ENCODE peak calls at places on chromosomes 11 and 22, in four cellular contexts. X is Peyer's patch, C is PC-3, O is transverse colon. Q is an unnamed sample. For H3K36me3, the result is how much of the 10 kb centered on the place peaks cover.

GRCh38 chr22:37204045-37204655 is 8.1 kb downstream of the SSTR3 start:
- DNase-seq in C (no peak), O (no peak), X (peak), Q (no peak)

GRCh38 chr22:20807315-20807752 is 33.4 kb downstream of the SERPIND1 start:
- DNase-seq in X (no peak), C (peak), O (no peak), Q (peak)

GRCh38 chr22:49710746-49711145 is 116.9 kb downstream of the BRD1 start:
- DNase-seq in O (no peak), C (no peak), X (no peak), Q (no peak)

GRCh38 chr22:48826546-48826945 is 1001.1 kb downstream of the BRD1 start:
- DNase-seq in X (no peak), O (no peak), C (no peak), Q (no peak)

GRCh38 chr22:22902247-22902962 is 14.8 kb downstream of the IGLL5 start:
- DNase-seq in O (no peak), X (no peak), C (no peak), Q (no peak)

GRCh38 chr11:36376315-36376887 is 80.3 kb downstream of the PRR5L start:
- DNase-seq in C (no peak), O (peak), X (peak), Q (peak)

GRCh38 chr11:77207618-77208313 is 79.7 kb downstream of the MYO7A start:
- DNase-seq in C (no peak), X (no peak), O (no peak), Q (no peak)

GRCh38 chr11:133942594-133942993 is 14.2 kb downstream of the IGSF9B start:
- DNase-seq in O (no peak), C (no peak), X (no peak), Q (no peak)

GRCh38 chr11:126430581-126431320 is 75.3 kb downstream of the ST3GAL4 start:
- DNase-seq in C (peak), O (peak), X (no peak), Q (no peak)

GRCh38 chr11:128497057-128497957 is 90.1 kb downstream of the ETS1 start:
- DNase-seq in O (no peak), C (peak), X (no peak), Q (peak)

GRCh38 chr22:37511368-37512104 is 7.7 kb downstream of the CARD10 start:
- DNase-seq in O (no peak), X (peak), C (no peak), Q (no peak)

GRCh38 chr11:70506986-70507385 is 108.7 kb downstream of the CTTN start:
- DNase-seq in C (no peak), O (no peak), X (peak), Q (no peak)

GRCh38 chr22:24926849-24927579 is 19.5 kb downstream of the LHFPL7 start:
- DNase-seq in C (peak), X (no peak), O (no peak), Q (no peak)

GRCh38 chr22:25566812-25567211 is 2.3 kb downstream of the GRK3 start:
- DNase-seq in C (no peak), O (no peak), X (no peak), Q (no peak)

GRCh38 chr11:17531818-17532131 is 12.4 kb downstream of the USH1C start:
- DNase-seq in X (peak), O (peak), C (no peak), Q (no peak)

GRCh38 chr22:40723396-40723933 is 44.2 kb downstream of the MCHR1 start:
- DNase-seq in X (no peak), O (no peak), C (no peak), Q (no peak)

GRCh38 chr22:41768420-41768819 is 32.1 kb upstream of the CCDC134 start:
- DNase-seq in X (no peak), C (peak), O (no peak), Q (peak)

GRCh38 chr11:36719708-36720107 is 121.7 kb upstream of the RAG2 start:
- DNase-seq in C (no peak), O (no peak), X (no peak), Q (no peak)

GRCh38 chr11:86932942-86933875 is 22.0 kb downstream of the FZD4 start:
- DNase-seq in X (no peak), O (no peak), C (no peak), Q (no peak)

GRCh38 chr11:119417726-119418540 is 5.0 kb downstream of the THY1 start:
- DNase-seq in X (no peak), O (no peak), C (peak), Q (no peak)

GRCh38 chr11:119755351-119756071 is 26.5 kb upstream of the NECTIN1 start:
- DNase-seq in C (no peak), O (no peak), X (no peak), Q (peak)

GRCh38 chr11:65114538-65115171 is 2.8 kb downstream of the ZNHIT2 start:
- DNase-seq in O (no peak), X (no peak), C (no peak), Q (no peak)

GRCh38 chr22:17818166-17818565 is 43.9 kb upstream of the BID start:
- DNase-seq in C (no peak), X (no peak), O (no peak), Q (no peak)

GRCh38 chr11:66870616-66871520 is 14.0 kb downstream of the LRFN4 start:
- DNase-seq in O (no peak), X (no peak), C (no peak), Q (no peak)

GRCh38 chr11:109884501-109884900 is 208.7 kb upstream of the ZC3H12C start:
- DNase-seq in O (no peak), C (no peak), X (no peak), Q (no peak)

GRCh38 chr22:30697975-30698374 is 3.3 kb downstream of the OSBP2 start:
- DNase-seq in O (no peak), C (no peak), X (no peak), Q (no peak)

GRCh38 chr11:100220801-100221200 is 466.3 kb upstream of the ARHGAP42 start:
- DNase-seq in O (no peak), C (no peak), X (no peak), Q (peak)

GRCh38 chr11:10418259-10418949 is 36.7 kb upstream of the AMPD3 start:
- DNase-seq in X (no peak), C (peak), O (no peak), Q (no peak)

GRCh38 chr11:27720277-27720830 is 20.1 kb upstream of the BDNF start:
- DNase-seq in O (peak), C (peak), X (no peak), Q (peak)

GRCh38 chr11:89489930-89490329 is 1.2 kb downstream of the NOX4 start:
- DNase-seq in X (no peak), C (no peak), O (no peak), Q (no peak)

GRCh38 chr11:65565624-65566453 is 4.4 kb upstream of the ZNRD2 start:
- DNase-seq in X (no peak), C (peak), O (no peak), Q (no peak)

GRCh38 chr11:36088234-36088975 is 144.5 kb downstream of the LDLRAD3 start:
- DNase-seq in X (no peak), O (no peak), C (no peak), Q (no peak)

GRCh38 chr22:37267128-37267587 is 15.2 kb upstream of the CYTH4 start:
- DNase-seq in X (peak), C (peak), O (peak), Q (peak)

GRCh38 chr22:45225732-45226560 is 14.7 kb downstream of the KIAA0930 start:
- DNase-seq in O (peak), C (no peak), X (peak), Q (no peak)

GRCh38 chr11:35318977-35319925 is 100.1 kb downstream of the SLC1A2 start:
- DNase-seq in O (no peak), C (no peak), X (no peak), Q (peak)

GRCh38 chr11:469684-470667 is 19.9 kb downstream of the PTDSS2 start:
- DNase-seq in X (no peak), O (peak), C (peak), Q (peak)

GRCh38 chr11:27532652-27533325 is 26.2 kb upstream of the LIN7C start:
- DNase-seq in X (no peak), C (no peak), O (no peak), Q (no peak)

GRCh38 chr11:122804161-122804560 is 34.1 kb upstream of the CRTAM start:
- DNase-seq in X (no peak), C (peak), O (no peak), Q (no peak)

DNA sequence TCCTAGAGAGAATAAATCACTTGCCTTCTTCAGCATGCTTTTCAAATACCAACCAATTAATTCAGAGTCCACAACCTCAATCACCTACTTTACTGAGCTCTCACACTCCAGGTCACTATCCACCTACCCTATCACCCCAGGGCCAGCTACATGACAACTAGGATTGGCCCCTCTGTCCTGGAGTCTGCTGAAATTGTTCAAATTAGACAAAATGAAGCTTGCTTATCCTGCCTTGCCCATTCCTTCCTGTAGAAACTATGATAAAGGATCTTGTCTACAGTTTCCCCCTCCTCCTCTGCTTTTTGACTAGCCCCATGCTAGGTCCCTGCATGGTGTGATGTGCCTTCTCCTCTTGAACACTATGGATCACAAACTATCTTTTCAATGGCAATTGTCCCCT is 94.5 kb downstream of the JRKL start:
- DNase-seq in C (no peak), X (no peak), O (no peak), Q (no peak)
- H3K36me3 ChIP-seq in C (under half), X (under half), O (under half), Q (under half)

DNA sequence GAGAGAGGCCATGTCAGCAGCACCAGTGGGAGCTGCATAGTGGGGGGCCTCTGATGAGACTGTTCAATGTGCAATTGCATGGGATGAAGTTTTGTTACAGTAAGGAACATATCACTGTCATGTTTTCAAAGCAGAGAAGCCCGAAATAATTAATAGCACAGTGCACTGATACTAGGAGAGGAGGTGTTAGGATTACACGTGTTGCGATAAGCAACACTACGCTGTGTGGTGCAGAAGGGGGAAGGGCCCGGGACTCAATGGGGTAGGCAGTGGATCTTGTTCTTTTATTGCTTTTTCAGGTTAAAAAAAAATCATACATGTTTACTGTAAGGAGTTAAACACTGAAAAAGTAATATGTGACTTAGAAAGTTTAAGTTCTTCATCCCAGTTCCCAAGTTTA is 29.2 kb downstream of the TCIRG1 start:
- DNase-seq in C (no peak), X (no peak), O (no peak), Q (no peak)
- H3K36me3 ChIP-seq in C (half or more), X (under half), O (under half), Q (under half)

GRCh38 chr11:62677709-62678108 is 1.2 kb downstream of the UBXN1 start:
- DNase-seq in X (no peak), C (no peak), O (no peak), Q (no peak)
- H3K36me3 ChIP-seq in X (under half), C (under half), O (under half), Q (under half)

GRCh38 chr11:57742087-57742452 is 779 bp downstream of the SELENOH start:
- DNase-seq in X (no peak), C (no peak), O (no peak), Q (no peak)

GRCh38 chr11:57746920-57747319 is 4.7 kb downstream of the BTBD18 start:
- DNase-seq in X (no peak), O (no peak), C (no peak), Q (no peak)

GRCh38 chr11:57744386-57744785 is 3.1 kb downstream of the SELENOH start:
- DNase-seq in C (no peak), O (no peak), X (no peak), Q (no peak)

GRCh38 chr11:57741132-57742086 is at the start of gene SELENOH:
- DNase-seq in C (peak), X (peak), O (peak), Q (peak)

DNA sequence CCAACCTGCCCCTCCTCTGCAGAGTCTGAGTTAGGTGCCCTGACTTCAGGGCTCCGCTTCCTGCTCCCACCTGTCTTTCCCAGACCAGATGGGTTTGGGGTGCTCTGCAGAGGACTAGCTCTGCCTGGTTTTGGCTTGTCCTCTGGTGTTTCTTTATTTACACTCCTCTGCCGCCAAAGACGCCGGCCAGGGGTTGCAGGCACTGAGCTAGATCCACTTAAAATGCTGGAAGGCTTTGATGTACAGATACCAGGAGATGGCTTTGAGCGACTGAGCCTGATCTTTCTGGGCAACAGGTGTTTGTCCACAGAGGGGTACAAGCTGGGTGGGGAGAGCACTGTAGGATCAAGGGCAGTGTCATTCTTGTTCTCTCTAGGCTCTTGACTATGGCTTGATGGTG is 3.9 kb downstream of the SELENOH start:
- DNase-seq in O (no peak), X (no peak), C (no peak), Q (no peak)
- H3K36me3 ChIP-seq in O (under half), X (under half), C (under half), Q (under half)

DNA sequence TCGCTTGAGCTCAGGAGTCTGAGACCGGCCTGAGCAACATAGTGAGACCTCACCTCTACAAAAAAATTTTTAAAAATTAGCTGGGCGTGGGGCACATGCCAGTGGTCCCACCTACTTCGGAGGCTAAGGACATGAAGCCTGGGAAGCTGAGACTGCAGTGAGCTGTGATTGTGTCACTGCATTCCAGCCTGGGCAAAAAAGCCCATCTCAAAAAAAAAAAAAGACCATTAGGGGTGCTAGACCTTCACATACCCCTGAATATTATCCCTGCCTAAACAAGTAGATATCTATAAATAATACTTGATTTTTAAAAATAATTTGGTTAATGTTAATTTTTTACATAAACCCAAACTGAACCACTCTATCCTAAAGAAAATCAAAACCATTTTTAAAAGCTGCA is 24.2 kb downstream of the NUP98 start:
- DNase-seq in X (no peak), C (no peak), O (no peak), Q (no peak)
- H3K36me3 ChIP-seq in X (under half), C (half or more), O (under half), Q (half or more)

Q was measured in A673.